ENCODE peak calls at places on chromosomes 2 and 18, in eight cellular contexts. X is heart left ventricle, F is breast epithelium, Q is stomach, Y is psoas muscle, U is LNCaP clone FGC, V is astrocyte of the spinal cord, P is cardiac fibroblast. N is an unnamed sample.
A peak's percentile ranks its signal among the peaks of the same experiment; 100 is the strongest.

GRCh38 chr2:176455865-176456291 is 186.6 kb downstream of the MTX2 start:
- DNase-seq in X (peak; percentile 68), F (no peak), Q (no peak), Y (peak; percentile 76), U (no peak), V (no peak), P (peak; percentile 72), N (no peak)

GRCh38 chr2:33494877-33495641 is 18.6 kb downstream of the RASGRP3 start:
- DNase-seq in X (no peak), F (no peak), Q (no peak), Y (no peak), U (no peak), V (no peak), P (no peak), N (peak; percentile 16)

GRCh38 chr18:58223717-58224424 is 179.8 kb downstream of the NEDD4L start:
- DNase-seq in X (peak; percentile 38), F (peak; percentile 73), Q (peak; percentile 85), Y (no peak), U (peak; percentile 88), V (peak; percentile 81), P (peak; percentile 94), N (peak; percentile 97)

GRCh38 chr18:33781429-33781828 is 203.4 kb downstream of the ASXL3 start:
- DNase-seq in X (no peak), F (no peak), Q (no peak), Y (no peak), U (peak; percentile 78), V (no peak), P (no peak), N (no peak)

GRCh38 chr2:88735853-88736252 is 44.4 kb downstream of the RPIA start:
- DNase-seq in X (no peak), F (no peak), Q (no peak), Y (peak; percentile 71), U (no peak), V (no peak), P (no peak), N (peak; percentile 55)

GRCh38 chr18:48073231-48073930 is 142.9 kb upstream of the SMAD2 start:
- DNase-seq in X (no peak), F (no peak), Q (no peak), Y (no peak), U (no peak), V (no peak), P (no peak), N (peak; percentile 77)

GRCh38 chr2:154952346-154953010 is 254.0 kb downstream of the KCNJ3 start:
- DNase-seq in X (no peak), F (no peak), Q (no peak), Y (no peak), U (no peak), V (no peak), P (no peak), N (no peak)

GRCh38 chr2:135005753-135006152 is 41.5 kb downstream of the MAP3K19 start:
- DNase-seq in X (no peak), F (no peak), Q (no peak), Y (no peak), U (no peak), V (no peak), P (no peak), N (no peak)

GRCh38 chr18:32771169-32771751 is 1.6 kb downstream of the KLHL14 start:
- DNase-seq in X (no peak), F (no peak), Q (no peak), Y (no peak), U (no peak), V (no peak), P (no peak), N (peak; percentile 4)

GRCh38 chr2:18889565-18890332 is 300.4 kb upstream of the NT5C1B start:
- DNase-seq in X (no peak), F (no peak), Q (no peak), Y (no peak), U (no peak), V (no peak), P (no peak), N (no peak)

GRCh38 chr2:227293531-227293930 is 31.5 kb upstream of the MFF start:
- DNase-seq in X (no peak), F (no peak), Q (no peak), Y (no peak), U (no peak), V (no peak), P (no peak), N (no peak)

GRCh38 chr2:134818321-134818720 is 20.1 kb upstream of the ACMSD start:
- DNase-seq in X (no peak), F (no peak), Q (no peak), Y (no peak), U (no peak), V (peak; percentile 17), P (peak; percentile 18), N (peak; percentile 96)

GRCh38 chr2:33160217-33160616 is 213.5 kb downstream of the LTBP1 start:
- DNase-seq in X (no peak), F (no peak), Q (no peak), Y (no peak), U (no peak), V (peak; percentile 84), P (peak; percentile 61), N (no peak)

GRCh38 chr18:6486313-6486712 is 71.6 kb upstream of the L3MBTL4 start:
- DNase-seq in X (no peak), F (no peak), Q (no peak), Y (no peak), U (no peak), V (no peak), P (no peak), N (no peak)

GRCh38 chr2:53437371-53437770 is 330.2 kb upstream of the CHAC2 start:
- DNase-seq in X (no peak), F (no peak), Q (no peak), Y (no peak), U (no peak), V (peak; percentile 41), P (no peak), N (peak; percentile 42)

GRCh38 chr18:50299626-50300388 is 12.3 kb upstream of the CXXC1 start:
- DNase-seq in X (no peak), F (no peak), Q (no peak), Y (no peak), U (no peak), V (no peak), P (no peak), N (no peak)

GRCh38 chr2:181426687-181427086 is 30.5 kb upstream of the ITGA4 start:
- DNase-seq in X (no peak), F (no peak), Q (no peak), Y (no peak), U (no peak), V (no peak), P (no peak), N (no peak)

GRCh38 chr2:150860301-150860700 is 372.8 kb upstream of the RND3 start:
- DNase-seq in X (no peak), F (no peak), Q (no peak), Y (no peak), U (peak; percentile 89), V (no peak), P (no peak), N (no peak)
- TF ChIP-seq CTCF in X (no peak), F (no peak), Q (no peak), Y (no peak), U (no peak), V (no peak), P (no peak), N (no peak)

DNA sequence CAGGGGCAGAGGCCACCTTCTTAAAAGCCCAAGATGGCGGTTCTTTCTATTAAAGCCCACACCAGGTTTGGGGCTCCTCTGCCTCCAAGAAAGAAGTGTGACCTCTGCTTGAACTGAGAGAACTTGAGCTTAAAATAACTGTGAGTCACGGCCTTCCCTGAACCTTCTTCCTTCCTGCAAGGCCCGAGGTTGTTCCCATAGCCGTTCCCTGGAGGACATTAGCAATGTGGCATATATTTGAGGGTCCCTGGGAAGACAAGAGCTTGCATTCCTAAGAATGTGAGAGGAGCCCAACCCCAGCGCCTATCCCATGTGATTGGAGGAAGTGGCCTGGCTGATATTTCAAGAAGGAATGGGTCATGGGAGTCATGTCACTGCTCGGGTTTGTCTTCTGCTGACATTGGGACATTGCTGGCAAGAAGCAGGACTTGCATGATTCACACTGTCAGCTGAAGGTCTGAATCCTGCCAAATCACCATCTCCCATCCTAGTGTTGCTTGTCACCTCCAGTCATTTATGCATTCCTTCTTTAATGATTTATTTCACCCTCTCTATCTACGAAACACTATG is 168.1 kb downstream of the TRIB2 start:
- DNase-seq in X (peak; percentile 40), F (no peak), Q (no peak), Y (peak; percentile 62), U (no peak), V (peak; percentile 67), P (peak; percentile 94), N (peak; percentile 47)
- H3K4me3 ChIP-seq in X (no peak overlapping the region), F (no peak overlapping the region), Q (no peak overlapping the region), Y (no peak overlapping the region), U (no peak overlapping the region), V (no peak overlapping the region), P (no peak overlapping the region), N (no peak overlapping the region)

DNA sequence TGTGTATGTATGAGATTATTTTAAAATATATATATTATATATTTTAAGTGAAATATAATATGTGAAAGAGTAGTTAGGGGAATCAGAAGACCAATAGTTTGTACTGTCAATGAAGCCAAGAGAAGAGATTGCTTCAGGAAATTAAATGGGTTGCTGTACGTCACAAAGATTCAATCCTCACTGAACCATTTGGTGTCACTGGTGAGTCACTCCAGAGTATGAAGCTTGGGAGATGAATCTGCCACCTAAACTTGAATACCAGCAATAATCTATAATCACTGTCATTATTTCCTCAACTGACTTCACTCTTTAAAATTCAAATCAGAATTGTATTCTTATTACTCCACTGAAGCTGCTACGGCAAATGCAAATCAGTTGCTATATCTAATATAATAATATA is 41.9 kb upstream of the SCN9A start:
- DNase-seq in X (no peak), F (no peak), Q (no peak), Y (no peak), U (peak; percentile 6), V (peak; percentile 54), P (peak; percentile 72), N (peak; percentile 64)
- TF ChIP-seq CTCF in X (no peak), F (no peak), Q (no peak), Y (no peak), U (peak; percentile 54), V (peak; percentile 19), P (no peak), N (no peak)

GRCh38 chr2:201971516-201972228 is 62.0 kb upstream of the FZD7 start:
- DNase-seq in X (peak; percentile 25), F (no peak), Q (no peak), Y (no peak), U (no peak), V (peak; percentile 51), P (no peak), N (no peak)

GRCh38 chr2:201975434-201975833 is 58.2 kb upstream of the FZD7 start:
- DNase-seq in X (no peak), F (no peak), Q (no peak), Y (no peak), U (no peak), V (no peak), P (no peak), N (no peak)

GRCh38 chr2:201972621-201973255 is 60.9 kb upstream of the FZD7 start:
- DNase-seq in X (no peak), F (no peak), Q (no peak), Y (no peak), U (no peak), V (no peak), P (no peak), N (no peak)

GRCh38 chr2:201974651-201975050 is 59.0 kb upstream of the FZD7 start:
- DNase-seq in X (no peak), F (no peak), Q (no peak), Y (no peak), U (no peak), V (no peak), P (no peak), N (no peak)

DNA sequence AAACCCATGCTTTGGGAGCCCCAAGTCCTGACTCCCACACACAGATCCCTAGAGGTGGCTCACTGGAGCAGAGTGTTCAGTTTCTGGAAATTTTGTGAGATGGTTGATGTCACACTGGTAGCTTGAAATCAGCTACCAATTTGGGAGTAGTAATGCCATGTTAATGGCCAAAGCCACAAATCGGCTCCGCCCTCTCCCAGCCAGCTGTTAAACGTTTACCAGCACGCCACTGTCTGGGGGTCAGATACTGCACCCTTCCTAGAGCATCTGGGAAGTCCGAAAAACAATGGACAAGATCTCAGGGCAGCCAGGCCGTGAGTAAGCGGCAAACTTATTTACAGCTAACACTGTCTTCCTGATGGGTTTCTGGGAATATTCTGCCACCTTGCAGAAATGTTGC is 60.3 kb upstream of the FZD7 start:
- DNase-seq in X (no peak), F (no peak), Q (no peak), Y (no peak), U (no peak), V (no peak), P (no peak), N (no peak)
- H3K4me3 ChIP-seq in X (no peak overlapping the region), F (no peak overlapping the region), Q (no peak overlapping the region), Y (no peak overlapping the region), U (no peak overlapping the region), V (no peak overlapping the region), P (no peak overlapping the region), N (no peak overlapping the region)

N was measured in epithelial cell of esophagus.